ENCODE peak calls at places on chromosomes 7 and 10, in five cellular contexts. I is GM23248, G is PC-9, L is brain microvascular endothelial cell, Q is pancreas. J is an unnamed sample.

GRCh38 chr10:101774589-101775272 is 1.2 kb downstream of the FGF8 start:
- DNase-seq in L (no peak), Q (no peak), G (no peak), I (peak; percentile 25), J (no peak)

GRCh38 chr7:44386139-44386913 is 60.9 kb upstream of the CAMK2B start:
- DNase-seq in G (no peak), L (peak; percentile 69), Q (no peak), I (no peak), J (no peak)

GRCh38 chr10:1448252-1448901 is 288.9 kb downstream of the ADARB2 start:
- DNase-seq in I (no peak), G (no peak), L (no peak), Q (no peak), J (no peak)

GRCh38 chr10:33703897-33704825 is 369.7 kb upstream of the NRP1 start:
- DNase-seq in L (no peak), G (no peak), I (peak; percentile 88), Q (no peak), J (no peak)

GRCh38 chr7:66970310-66970709 is 25.1 kb downstream of the SBDS start:
- DNase-seq in I (no peak), G (no peak), L (no peak), Q (no peak), J (no peak)

GRCh38 chr7:55523366-55523765 is 48.9 kb downstream of the VOPP1 start:
- DNase-seq in G (no peak), L (no peak), Q (no peak), I (peak; percentile 23), J (no peak)

GRCh38 chr7:19944363-19945120 is 171.1 kb upstream of the TMEM196 start:
- DNase-seq in G (no peak), I (no peak), L (no peak), Q (no peak), J (no peak)

GRCh38 chr7:71705217-71705616 is 573.3 kb downstream of the GALNT17 start:
- DNase-seq in G (no peak), L (no peak), I (no peak), Q (no peak), J (no peak)

GRCh38 chr10:124912487-124912886 is 29.4 kb upstream of the ZRANB1 start:
- DNase-seq in G (no peak), L (no peak), Q (no peak), I (peak; percentile 46), J (no peak)

GRCh38 chr7:25852249-25852994 is 299.6 kb upstream of the NFE2L3 start:
- DNase-seq in I (peak; percentile 66), Q (no peak), L (no peak), G (no peak), J (peak; percentile 75)

GRCh38 chr10:14654821-14655382 is 119.8 kb downstream of the FAM107B start:
- DNase-seq in G (no peak), L (no peak), Q (no peak), I (no peak), J (no peak)

GRCh38 chr7:77284633-77285032 is 85.0 kb upstream of the FGL2 start:
- DNase-seq in Q (no peak), I (no peak), L (no peak), G (no peak), J (no peak)

GRCh38 chr10:77890097-77890496 is 36.5 kb downstream of the DLG5 start:
- DNase-seq in L (no peak), G (no peak), I (no peak), Q (no peak), J (no peak)

GRCh38 chr10:134205-134742 is 981 bp upstream of the ZMYND11 start:
- DNase-seq in Q (peak; percentile 29), L (no peak), I (no peak), G (peak; percentile 41), J (no peak)

GRCh38 chr7:158865462-158865922 is 9.1 kb downstream of the DYNC2I1 start:
- DNase-seq in Q (no peak), L (no peak), I (no peak), G (no peak), J (peak; percentile 53)

GRCh38 chr7:135791543-135792120 is 43.0 kb upstream of the FAM180A start:
- DNase-seq in Q (no peak), I (no peak), G (no peak), L (no peak), J (no peak)

GRCh38 chr10:124476043-124476725 is 14.6 kb downstream of the LHPP start:
- DNase-seq in G (no peak), Q (no peak), I (no peak), L (no peak), J (no peak)

GRCh38 chr7:103380395-103381191 is 33.1 kb downstream of the PSMC2 start:
- DNase-seq in G (no peak), I (peak; percentile 7), L (no peak), Q (no peak), J (no peak)

GRCh38 chr7:12771378-12771877 is 84.0 kb downstream of the ARL4A start:
- DNase-seq in Q (peak; percentile 27), L (no peak), G (no peak), I (peak; percentile 33), J (no peak)

GRCh38 chr10:1022413-1022812 is 3.2 kb downstream of the IDI2 start:
- DNase-seq in L (no peak), Q (no peak), I (no peak), G (no peak), J (no peak)

GRCh38 chr7:132755538-132756481 is 179.5 kb upstream of the PLXNA4 start:
- DNase-seq in Q (no peak), G (no peak), L (no peak), I (peak; percentile 25), J (no peak)

DNA sequence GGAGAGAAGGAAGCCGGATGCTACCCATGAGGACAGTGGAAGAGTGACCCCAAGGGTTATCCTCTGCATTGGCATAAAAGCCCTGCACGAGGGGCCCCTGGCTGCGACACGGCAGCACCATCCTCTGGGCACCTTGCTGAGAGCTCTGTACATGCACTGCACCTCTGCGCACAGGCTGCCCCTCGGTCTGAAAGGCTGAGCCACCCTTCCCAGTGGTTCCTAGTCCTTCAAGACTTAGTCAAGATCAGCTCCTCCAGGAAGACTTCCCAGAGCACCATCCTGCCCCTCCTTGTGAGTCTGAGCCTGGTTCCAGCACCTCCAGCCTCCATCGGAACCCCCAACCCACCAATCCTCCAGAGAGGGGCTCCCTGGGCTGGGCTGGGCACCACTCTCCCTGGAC is 37.9 kb upstream of the CNPY1 start:
- DNase-seq in Q (no peak), L (no peak), G (no peak), I (no peak), J (no peak)
- H3K27me3 ChIP-seq in Q (no peaks in the 10 kb centered on the region), L (peaks cover 2% of the 10 kb centered on the region), G (peaks cover 98% of the 10 kb centered on the region), I (peaks cover 9% of the 10 kb centered on the region), J (peaks cover 63% of the 10 kb centered on the region)

GRCh38 chr10:17735166-17735941 is 16.6 kb upstream of the TMEM236 start:
- DNase-seq in G (no peak), Q (peak; percentile 82), L (no peak), I (no peak), J (no peak)
- H3K27me3 ChIP-seq in G (no peaks in the 10 kb centered on the region), Q (no peaks in the 10 kb centered on the region), L (no peaks in the 10 kb centered on the region), I (no peaks in the 10 kb centered on the region), J (no peaks in the 10 kb centered on the region)

GRCh38 chr7:144255471-144255897 is 9.1 kb downstream of the OR2A7 start:
- DNase-seq in Q (no peak), L (no peak), I (no peak), G (peak; percentile 12), J (peak; percentile 0)
- H3K27me3 ChIP-seq in Q (no peaks in the 10 kb centered on the region), L (no peaks in the 10 kb centered on the region), I (no peaks in the 10 kb centered on the region), G (no peaks in the 10 kb centered on the region), J (no peaks in the 10 kb centered on the region)

GRCh38 chr7:27092753-27093097 is 3.1 kb downstream of the HOXA1 start:
- DNase-seq in I (no peak), G (no peak), L (no peak), Q (no peak), J (no peak)
- H3K27me3 ChIP-seq in I (peaks cover 8% of the 10 kb centered on the region), G (no peaks in the 10 kb centered on the region), L (peaks cover 89% of the 10 kb centered on the region), Q (peaks cover 20% of the 10 kb centered on the region), J (no peaks in the 10 kb centered on the region)

GRCh38 chr10:114996542-114996941 is 58.5 kb downstream of the TRUB1 start:
- DNase-seq in I (peak; percentile 46), Q (no peak), L (peak; percentile 71), G (no peak), J (peak; percentile 54)

GRCh38 chr10:114987995-114988394 is 50.0 kb downstream of the TRUB1 start:
- DNase-seq in L (peak; percentile 93), I (peak; percentile 44), Q (no peak), G (no peak), J (peak; percentile 59)

GRCh38 chr10:114995468-114995867 is 57.5 kb downstream of the TRUB1 start:
- DNase-seq in Q (no peak), I (peak; percentile 43), L (peak; percentile 58), G (no peak), J (peak; percentile 53)

DNA sequence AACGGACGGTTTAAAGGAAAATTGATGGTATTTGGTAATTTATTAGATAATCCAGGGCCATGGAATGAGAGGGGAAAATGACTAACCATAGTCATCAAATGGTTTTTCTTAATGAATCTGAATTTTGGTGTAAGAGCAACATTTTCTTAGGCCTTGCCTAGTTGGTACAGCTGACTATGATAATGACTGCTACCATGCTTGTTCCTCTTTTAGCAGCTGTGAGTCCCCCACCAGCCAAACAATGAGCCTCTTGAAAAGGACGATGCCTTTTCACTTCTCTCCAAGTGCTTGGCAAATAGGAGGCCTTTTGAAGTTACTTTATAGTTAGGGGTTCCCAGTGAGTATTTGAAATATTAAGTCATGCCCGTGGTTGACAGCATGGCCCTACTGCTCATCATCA is 53.0 kb downstream of the TRUB1 start:
- DNase-seq in L (no peak), I (no peak), Q (no peak), G (no peak), J (no peak)
- H3K27me3 ChIP-seq in L (no peaks in the 10 kb centered on the region), I (no peaks in the 10 kb centered on the region), Q (no peaks in the 10 kb centered on the region), G (no peaks in the 10 kb centered on the region), J (no peaks in the 10 kb centered on the region)

GRCh38 chr10:133327651-133328357 is 8.9 kb downstream of the CALY start:
- DNase-seq in Q (no peak), G (no peak), L (no peak), I (no peak), J (no peak)
- H3K27me3 ChIP-seq in Q (peaks cover 21% of the 10 kb centered on the region), G (peaks cover 14% of the 10 kb centered on the region), L (peaks cover 28% of the 10 kb centered on the region), I (peaks cover 51% of the 10 kb centered on the region), J (peaks cover 11% of the 10 kb centered on the region)

GRCh38 chr7:29556405-29557195 is 7.0 kb upstream of the PRR15 start:
- DNase-seq in I (no peak), L (no peak), Q (no peak), G (peak; percentile 21), J (no peak)
- H3K27me3 ChIP-seq in I (no peaks in the 10 kb centered on the region), L (no peaks in the 10 kb centered on the region), Q (no peaks in the 10 kb centered on the region), G (no peaks in the 10 kb centered on the region), J (peaks cover 23% of the 10 kb centered on the region)